ENCODE peak calls at places on chromosome 1, in six cellular contexts. S is transverse colon, F is heart right ventricle, B is uterus, P is thoracic aorta, K is PC-3. Q is an unnamed sample.

GRCh38 chr1:241605146-241605805 is 34.9 kb downstream of the CHML start:
- DNase-seq in P (no peak), F (no peak), K (peak), S (no peak), B (no peak), Q (no peak)

GRCh38 chr1:113984710-113985109 is 5.4 kb downstream of the OLFML3 start:
- DNase-seq in S (no peak), B (no peak), P (no peak), K (no peak), F (peak), Q (no peak)

GRCh38 chr1:192573499-192573898 is 2.1 kb upstream of the RGS1 start:
- DNase-seq in F (no peak), S (no peak), P (no peak), B (no peak), K (peak), Q (no peak)

GRCh38 chr1:22584001-22584557 is 20.8 kb downstream of the EPHA8 start:
- DNase-seq in B (no peak), K (no peak), P (no peak), F (no peak), S (no peak), Q (no peak)

GRCh38 chr1:180261524-180262160 is 31.6 kb downstream of the LHX4 start:
- DNase-seq in P (no peak), F (no peak), B (no peak), K (no peak), S (no peak), Q (no peak)

GRCh38 chr1:94039514-94039870 is 81.5 kb downstream of the ABCA4 start:
- DNase-seq in B (peak), S (peak), K (peak), P (no peak), F (peak), Q (peak)

GRCh38 chr1:35808376-35809155 is 750 bp downstream of the AGO4 start:
- DNase-seq in S (peak), B (peak), F (peak), P (no peak), K (peak), Q (no peak)

GRCh38 chr1:91537281-91538069 is 36.8 kb downstream of the CDC7 start:
- DNase-seq in F (no peak), S (no peak), P (no peak), K (no peak), B (no peak), Q (no peak)

GRCh38 chr1:66000033-66000637 is 207.4 kb downstream of the PDE4B start:
- DNase-seq in K (no peak), P (no peak), B (no peak), F (no peak), S (no peak), Q (no peak)

GRCh38 chr1:46681333-46682034 is 9.8 kb downstream of the TEX38 start:
- DNase-seq in P (no peak), S (no peak), K (peak), B (no peak), F (no peak), Q (no peak)

GRCh38 chr1:153441238-153441755 is 19.2 kb downstream of the S100A7 start:
- DNase-seq in K (no peak), B (no peak), S (no peak), P (no peak), F (no peak), Q (no peak)

GRCh38 chr1:38045431-38046332 is 911 bp downstream of the POU3F1 start:
- DNase-seq in K (no peak), B (no peak), F (no peak), S (no peak), P (no peak), Q (peak)

GRCh38 chr1:1032428-1032827 is 12.5 kb downstream of the AGRN start:
- DNase-seq in K (no peak), P (no peak), S (peak), F (no peak), B (no peak), Q (no peak)

GRCh38 chr1:92299477-92300125 is 742 bp downstream of the RPAP2 start:
- DNase-seq in P (no peak), F (no peak), K (peak), S (no peak), B (no peak), Q (no peak)

GRCh38 chr1:110587906-110588305 is 18.3 kb downstream of the KCNA2 start:
- DNase-seq in B (no peak), P (no peak), K (no peak), F (no peak), S (no peak), Q (no peak)

GRCh38 chr1:231512147-231512698 is 16.2 kb upstream of the TSNAX start:
- DNase-seq in S (no peak), K (peak), P (no peak), B (no peak), F (no peak), Q (no peak)

GRCh38 chr1:203555046-203555445 is 61.1 kb downstream of the OPTC start:
- DNase-seq in P (no peak), K (no peak), B (peak), F (peak), S (no peak), Q (no peak)
- H3K4me3 ChIP-seq in P (peak), K (no peak), B (peak), F (no peak), S (no peak), Q (no peak)

GRCh38 chr1:5980314-5981008 is 11.8 kb downstream of the NPHP4 start:
- DNase-seq in B (no peak), S (no peak), K (no peak), P (no peak), F (peak), Q (no peak)
- TF ChIP-seq CTCF in B (peak), S (peak), K (peak), P (no peak), F (peak), Q (no peak)

GRCh38 chr1:39404876-39405275 is 86.6 kb upstream of the BMP8A start:
- DNase-seq in B (no peak), P (no peak), K (no peak), F (no peak), S (no peak), Q (no peak)

GRCh38 chr1:39407496-39407888 is 83.9 kb upstream of the BMP8A start:
- DNase-seq in P (no peak), S (no peak), K (no peak), B (no peak), F (no peak), Q (no peak)

GRCh38 chr1:39406533-39407478 is 84.6 kb upstream of the BMP8A start:
- DNase-seq in F (no peak), P (no peak), S (no peak), K (no peak), B (no peak), Q (no peak)

GRCh38 chr1:39407889-39408640 is 83.4 kb upstream of the BMP8A start:
- DNase-seq in P (no peak), B (peak), K (peak), S (peak), F (no peak), Q (no peak)

DNA sequence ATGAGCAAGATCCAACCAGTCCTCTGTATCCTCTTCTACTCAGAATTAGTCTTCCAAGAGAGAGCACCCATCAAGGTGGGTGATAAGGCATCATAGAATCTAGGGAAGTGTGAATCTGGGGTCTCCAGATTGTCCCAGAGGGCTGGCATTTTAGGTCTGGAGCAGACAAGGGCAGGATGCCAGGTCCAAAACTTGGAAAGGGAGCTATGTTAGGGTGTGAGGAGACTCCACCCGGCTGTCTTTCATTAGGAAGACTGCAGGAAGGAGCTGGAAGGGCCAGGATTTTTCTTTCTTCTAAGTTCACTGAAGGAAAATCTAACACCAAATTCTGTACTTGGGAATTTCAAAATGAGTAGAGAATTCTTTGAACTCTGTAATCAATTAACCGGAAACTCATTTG is 86.1 kb upstream of the BMP8A start:
- DNase-seq in B (peak), P (no peak), S (no peak), F (no peak), K (no peak), Q (no peak)
- H3K27ac ChIP-seq in B (peak), P (peak), S (peak), F (peak), K (no peak), Q (no peak)

GRCh38 chr1:23838401-23838866 is 13.2 kb upstream of the HMGCL start:
- DNase-seq in F (peak), P (peak), S (peak), B (peak), K (peak), Q (peak)
- H3K4me3 ChIP-seq in F (no peak), P (peak), S (peak), B (no peak), K (peak), Q (peak)

DNA sequence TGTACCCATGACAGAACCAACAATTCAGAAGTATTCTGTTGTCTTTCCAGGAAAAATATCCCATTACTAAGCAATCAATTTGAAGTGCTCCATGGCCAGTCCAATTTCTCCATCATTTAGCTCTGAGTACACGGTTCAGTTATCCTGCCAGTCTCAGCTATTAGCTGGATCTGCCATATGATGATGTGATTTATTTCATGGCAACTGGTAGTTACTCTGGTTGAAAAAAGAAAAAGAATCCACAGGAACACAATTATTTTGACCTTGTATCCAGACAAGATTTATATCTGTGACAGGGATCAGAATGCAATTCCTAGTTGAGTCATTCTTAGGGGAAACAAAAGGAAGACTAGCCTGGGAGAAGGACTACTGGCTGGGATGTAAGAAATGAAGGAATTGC is 70.6 kb upstream of the GORAB start:
- DNase-seq in F (no peak), P (no peak), K (peak), S (no peak), B (no peak), Q (no peak)
- TF ChIP-seq CTCF in F (no peak), P (no peak), K (no peak), S (no peak), B (no peak), Q (no peak)

DNA sequence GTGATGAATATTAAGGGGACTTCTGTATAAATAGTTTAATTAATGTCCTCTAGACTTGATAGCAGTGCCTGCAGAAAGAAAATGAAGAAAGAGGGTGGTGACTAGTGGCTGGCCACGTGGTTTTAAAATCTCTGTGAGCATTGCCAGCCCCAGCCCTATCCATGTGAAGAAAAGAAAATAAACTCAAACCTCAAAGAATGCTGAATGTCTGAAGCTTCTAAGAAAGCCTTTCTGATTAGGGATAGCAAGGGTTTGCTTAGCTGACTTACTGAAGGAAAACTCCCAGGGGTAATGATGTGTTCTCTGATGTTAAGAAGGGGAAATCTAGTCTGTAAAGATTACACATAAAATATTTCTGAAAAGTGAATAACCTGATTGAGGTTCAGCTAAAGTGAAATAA is 31.8 kb downstream of the ADGRL2 start:
- DNase-seq in F (no peak), B (no peak), K (no peak), S (no peak), P (no peak), Q (peak)
- H3K27ac ChIP-seq in F (no peak), B (no peak), K (no peak), S (no peak), P (no peak), Q (no peak)

DNA sequence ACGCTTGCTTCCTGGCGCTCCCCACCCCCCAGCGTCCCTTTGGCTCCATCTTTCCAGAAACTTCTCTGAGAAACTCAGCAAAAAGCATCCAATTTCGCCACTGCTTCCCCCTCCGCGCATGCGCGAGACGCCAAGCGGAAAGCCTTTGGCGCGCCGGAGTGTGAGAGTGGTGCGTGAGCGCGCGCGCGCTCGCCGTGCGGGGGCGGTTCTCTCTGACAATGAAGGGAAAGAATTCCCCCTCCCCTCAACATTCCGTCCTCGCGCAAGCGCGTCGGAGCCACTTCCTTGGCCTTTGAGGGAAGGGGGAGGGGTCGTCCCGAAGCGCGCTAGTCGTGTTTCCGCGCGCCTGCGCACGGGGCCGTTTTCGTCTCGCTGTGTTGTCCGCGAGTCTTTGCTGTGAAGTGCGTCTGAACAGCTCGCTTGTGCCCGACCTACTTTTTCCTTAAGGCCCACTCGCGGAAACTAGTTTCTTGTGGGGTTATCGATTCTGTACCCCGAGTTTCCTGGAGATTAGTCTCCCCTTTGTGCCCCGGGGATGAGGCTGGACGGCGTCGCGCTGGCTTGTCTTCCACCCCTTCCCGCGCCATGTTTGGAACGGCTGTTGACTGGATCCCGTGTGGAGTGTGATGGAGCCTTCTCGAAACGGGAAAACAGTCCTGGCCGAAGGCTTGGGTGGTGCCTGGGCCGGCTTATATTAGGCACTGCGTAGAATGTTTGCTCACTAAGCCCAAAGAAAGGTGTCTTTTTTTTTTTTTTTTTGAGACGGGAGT is 11.6 kb upstream of the SPEN start:
- DNase-seq in B (peak), F (peak), K (peak), P (peak), S (peak), Q (peak)
- H3K4me3 ChIP-seq in B (peak), F (peak), K (peak), P (peak), S (peak), Q (peak)

GRCh38 chr1:34603594-34603993 is 151.3 kb upstream of the GJB5 start:
- DNase-seq in B (no peak), F (no peak), S (no peak), K (no peak), P (no peak), Q (no peak)

GRCh38 chr1:34602907-34603306 is 151.9 kb upstream of the GJB5 start:
- DNase-seq in S (no peak), F (no peak), P (no peak), B (no peak), K (no peak), Q (no peak)

GRCh38 chr1:34597877-34598514 is 156.9 kb upstream of the GJB5 start:
- DNase-seq in B (peak), K (peak), S (peak), F (peak), P (no peak), Q (peak)
- TF ChIP-seq CTCF in B (peak), K (peak), S (peak), F (peak), P (peak), Q (peak)

DNA sequence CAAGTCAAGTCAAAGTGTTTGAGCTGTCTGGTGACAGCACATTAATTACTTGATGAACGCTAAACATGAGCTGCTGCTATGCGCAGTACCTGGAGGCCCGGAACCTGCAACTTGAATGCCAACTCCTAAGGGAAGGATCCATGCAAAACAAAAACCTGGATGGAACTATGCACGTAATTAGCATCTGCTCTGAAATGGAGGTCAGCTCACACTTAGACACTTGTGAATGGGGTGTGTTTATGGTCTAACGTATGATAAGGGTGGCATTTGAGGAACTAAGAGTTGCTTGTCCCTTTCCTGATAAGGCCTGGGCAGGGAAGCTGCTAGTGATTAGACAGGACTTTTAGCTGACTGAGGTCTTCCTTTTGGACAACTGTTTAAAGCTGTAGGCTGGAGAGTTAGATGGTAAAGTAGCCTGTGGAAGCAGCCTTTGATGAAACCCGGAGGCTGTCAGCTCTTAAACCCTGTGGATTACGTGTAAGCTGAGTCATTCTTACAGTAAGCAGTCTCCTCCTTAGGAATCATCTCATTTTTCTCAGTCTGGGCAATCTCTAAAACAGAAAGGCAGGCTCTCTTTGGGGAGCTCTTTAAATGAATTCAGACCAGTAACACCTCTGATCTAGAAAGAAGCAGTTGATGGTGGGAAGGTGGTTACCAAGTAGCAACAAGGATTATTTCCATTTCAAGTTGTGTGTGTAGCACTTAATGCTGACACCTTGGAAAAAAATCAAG is 6.8 kb downstream of the TENT5C start:
- DNase-seq in S (no peak), B (no peak), F (no peak), K (peak), P (no peak), Q (peak)
- H3K27ac ChIP-seq in S (peak), B (peak), F (peak), K (no peak), P (peak), Q (no peak)